ENCODE peak calls at places on chromosome 6, in ten cellular contexts. L is central memory CD4-positive, alpha-beta T cell; V is PC-3; X is EL; S is foreskin melanocyte; I is activated T-helper 1 cell treated with anti-CD3 and anti-CD28 coated beads, Interleukin-2, amount 50 U/mL, for 16 hours; J is naive B cell; B is transverse colon; C is EH; R is stimulated activated CD4-positive, alpha-beta T cell treated with anti-CD3 and anti-CD28 coated beads, Interleukin-4, amount 100 ng/mL, for 24 hours. Y is an unnamed sample.

GRCh38 chr6:30721198-30722024 is 1.3 kb downstream of the TUBB start:
- DNase-seq in J (peak; percentile 96), I (peak; percentile 96), L (peak; percentile 94), C (peak; percentile 91), X (peak; percentile 91), B (peak; percentile 94), S (peak; percentile 77), R (peak; percentile 97), V (peak; percentile 92), Y (peak; percentile 81)

GRCh38 chr6:32074996-32075532 is 34.1 kb downstream of the TNXB start:
- DNase-seq in I (no peak), S (no peak), B (no peak), X (peak; percentile 36), R (no peak), J (no peak), C (peak; percentile 71), V (no peak), L (no peak), Y (no peak)

GRCh38 chr6:31693535-31693934 is 9.6 kb downstream of the ABHD16A start:
- DNase-seq in X (no peak), I (no peak), R (no peak), S (no peak), J (no peak), L (no peak), V (no peak), B (no peak), C (no peak), Y (no peak)

GRCh38 chr6:77339926-77340325 is 123.4 kb downstream of the HTR1B start:
- DNase-seq in V (no peak), J (no peak), S (no peak), I (no peak), C (no peak), R (no peak), X (no peak), B (no peak), L (no peak), Y (no peak)

GRCh38 chr6:82963527-82963926 is 102.1 kb downstream of the UBE3D start:
- DNase-seq in J (no peak), R (no peak), X (no peak), C (no peak), L (no peak), V (peak; percentile 41), B (no peak), I (no peak), S (no peak), Y (no peak)

GRCh38 chr6:89475634-89476033 is 42.7 kb downstream of the ANKRD6 start:
- DNase-seq in B (no peak), I (no peak), S (no peak), R (peak; percentile 10), J (no peak), X (peak; percentile 23), L (peak; percentile 14), V (no peak), C (no peak), Y (no peak)

GRCh38 chr6:106511274-106512047 is 117.8 kb downstream of the RTN4IP1 start:
- DNase-seq in X (peak; percentile 80), C (peak; percentile 76), V (peak; percentile 52), B (peak; percentile 39), L (peak; percentile 24), R (peak; percentile 46), J (peak; percentile 29), S (no peak), I (no peak), Y (peak; percentile 50)

GRCh38 chr6:159758031-159759001 is 3.5 kb upstream of the ACAT2 start:
- DNase-seq in B (no peak), X (peak; percentile 87), C (peak; percentile 81), L (no peak), V (peak; percentile 54), J (no peak), S (no peak), I (no peak), R (no peak), Y (no peak)

GRCh38 chr6:28719275-28719940 is 193.7 kb downstream of the GPX5 start:
- DNase-seq in B (no peak), C (peak; percentile 21), L (no peak), I (no peak), V (peak; percentile 62), J (no peak), R (peak; percentile 19), X (peak; percentile 69), S (no peak), Y (peak; percentile 80)

GRCh38 chr6:11324453-11325023 is 92.1 kb upstream of the NEDD9 start:
- DNase-seq in C (no peak), V (no peak), R (peak; percentile 73), L (no peak), X (no peak), I (peak; percentile 9), S (no peak), J (no peak), B (no peak), Y (no peak)

GRCh38 chr6:138291036-138291848 is 73.0 kb upstream of the PBOV1 start:
- DNase-seq in R (no peak), L (no peak), J (no peak), C (no peak), X (no peak), I (no peak), V (no peak), B (no peak), S (no peak), Y (no peak)

GRCh38 chr6:127464161-127464880 is 5.1 kb upstream of the KIAA0408 start:
- DNase-seq in L (no peak), C (peak; percentile 87), V (peak; percentile 21), J (no peak), R (no peak), B (no peak), S (no peak), I (no peak), X (peak; percentile 68), Y (no peak)

GRCh38 chr6:18720075-18720474 is 332.9 kb downstream of the RNF144B start:
- DNase-seq in B (no peak), X (no peak), L (no peak), I (no peak), S (peak; percentile 24), J (no peak), C (no peak), V (no peak), R (no peak), Y (no peak)

GRCh38 chr6:14665827-14666724 is 548.5 kb downstream of the CD83 start:
- DNase-seq in I (no peak), J (no peak), B (peak; percentile 15), L (no peak), R (peak; percentile 41), S (no peak), X (peak; percentile 99), V (peak; percentile 91), C (peak; percentile 97), Y (no peak)

GRCh38 chr6:133131621-133132020 is 109.5 kb upstream of the EYA4 start:
- DNase-seq in V (no peak), R (no peak), B (no peak), C (no peak), L (no peak), J (no peak), S (no peak), I (no peak), X (no peak), Y (no peak)

GRCh38 chr6:137910424-137910834 is 43.4 kb downstream of the TNFAIP3 start:
- DNase-seq in C (peak; percentile 90), X (no peak), I (no peak), S (no peak), B (no peak), J (no peak), V (no peak), R (no peak), L (no peak), Y (no peak)

GRCh38 chr6:8705435-8706020 is 270.2 kb upstream of the SLC35B3 start:
- DNase-seq in V (no peak), C (no peak), L (no peak), X (no peak), B (no peak), I (no peak), J (no peak), S (no peak), R (no peak), Y (no peak)

GRCh38 chr6:145814035-145814500 is 527 bp downstream of the FBXO30 start:
- DNase-seq in J (peak; percentile 19), I (no peak), R (no peak), C (peak; percentile 63), S (peak; percentile 74), X (peak; percentile 57), B (peak; percentile 33), L (peak; percentile 3), V (peak; percentile 17), Y (peak; percentile 38)

GRCh38 chr6:157525292-157525889 is 144.4 kb downstream of the ZDHHC14 start:
- DNase-seq in V (no peak), R (no peak), J (no peak), X (no peak), S (no peak), L (no peak), I (no peak), C (no peak), B (no peak), Y (no peak)

GRCh38 chr6:65149841-65150240 is 557.2 kb downstream of the EYS start:
- DNase-seq in X (no peak), R (no peak), C (no peak), S (no peak), L (no peak), V (no peak), I (no peak), J (no peak), B (no peak), Y (no peak)

GRCh38 chr6:1395496-1395895 is 6.1 kb downstream of the FOXF2 start:
- DNase-seq in J (no peak), B (no peak), C (no peak), L (no peak), R (no peak), X (no peak), I (no peak), V (no peak), S (no peak), Y (no peak)

GRCh38 chr6:17066610-17067009 is 35.2 kb upstream of the STMND1 start:
- DNase-seq in V (no peak), X (peak; percentile 21), I (no peak), L (no peak), J (no peak), S (no peak), C (peak; percentile 25), R (no peak), B (no peak), Y (no peak)

GRCh38 chr6:84773133-84773430 is 8.7 kb upstream of the TBX18 start:
- DNase-seq in S (no peak), J (no peak), B (no peak), X (no peak), L (no peak), V (no peak), C (no peak), I (no peak), R (no peak), Y (no peak)

GRCh38 chr6:15818044-15818443 is 155.2 kb upstream of the DTNBP1 start:
- DNase-seq in X (no peak), S (no peak), I (no peak), J (no peak), R (no peak), L (no peak), V (no peak), C (no peak), B (no peak), Y (no peak)